ENCODE peak calls at places on chromosomes 12 and 14, in ten cellular contexts. One of them, this sample, is unnamed.

GRCh38 chr14:61653507-61653906 is 41.8 kb upstream of the HIF1A start:
- DNase-seq in cardiac muscle cell: no peak
- DNase-seq in BE2C: peak
- DNase-seq in endothelial cell: peak
- DNase-seq in psoas muscle: no peak
- DNase-seq in mammary epithelial cell: peak
- DNase-seq in glutamatergic neuron: no peak
- DNase-seq in fibroblast of lung: peak
- DNase-seq in OCI-LY7: no peak
- DNase-seq in lower lobe of right lung: no peak
- DNase-seq in this sample: no peak

GRCh38 chr12:119696943-119697342 is 29.0 kb downstream of the PRKAB1 start:
- DNase-seq in fibroblast of lung: no peak
- DNase-seq in BE2C: no peak
- DNase-seq in lower lobe of right lung: no peak
- DNase-seq in psoas muscle: no peak
- DNase-seq in mammary epithelial cell: no peak
- DNase-seq in cardiac muscle cell: no peak
- DNase-seq in endothelial cell: no peak
- DNase-seq in OCI-LY7: no peak
- DNase-seq in glutamatergic neuron: no peak
- DNase-seq in this sample: no peak

GRCh38 chr14:35336171-35337073 is 44.2 kb downstream of the PSMA6 start:
- DNase-seq in OCI-LY7: no peak
- DNase-seq in glutamatergic neuron: no peak
- DNase-seq in BE2C: no peak
- DNase-seq in psoas muscle: peak
- DNase-seq in mammary epithelial cell: peak
- DNase-seq in lower lobe of right lung: peak
- DNase-seq in fibroblast of lung: peak
- DNase-seq in endothelial cell: peak
- DNase-seq in cardiac muscle cell: peak
- DNase-seq in this sample: no peak

GRCh38 chr14:65169351-65169750 is 67.0 kb upstream of the MAX start:
- DNase-seq in mammary epithelial cell: peak
- DNase-seq in fibroblast of lung: peak
- DNase-seq in OCI-LY7: peak
- DNase-seq in psoas muscle: no peak
- DNase-seq in endothelial cell: no peak
- DNase-seq in BE2C: no peak
- DNase-seq in glutamatergic neuron: no peak
- DNase-seq in cardiac muscle cell: no peak
- DNase-seq in lower lobe of right lung: no peak
- DNase-seq in this sample: peak

GRCh38 chr12:119857036-119857435 is 20.1 kb downstream of the CIT start:
- DNase-seq in BE2C: no peak
- DNase-seq in OCI-LY7: no peak
- DNase-seq in cardiac muscle cell: no peak
- DNase-seq in fibroblast of lung: no peak
- DNase-seq in mammary epithelial cell: no peak
- DNase-seq in glutamatergic neuron: no peak
- DNase-seq in psoas muscle: no peak
- DNase-seq in lower lobe of right lung: no peak
- DNase-seq in endothelial cell: no peak
- DNase-seq in this sample: no peak

GRCh38 chr12:65536876-65537661 is 258.6 kb downstream of the MSRB3 start:
- DNase-seq in endothelial cell: no peak
- DNase-seq in fibroblast of lung: peak
- DNase-seq in cardiac muscle cell: peak
- DNase-seq in lower lobe of right lung: no peak
- DNase-seq in OCI-LY7: no peak
- DNase-seq in psoas muscle: no peak
- DNase-seq in glutamatergic neuron: no peak
- DNase-seq in BE2C: no peak
- DNase-seq in mammary epithelial cell: peak
- DNase-seq in this sample: no peak

GRCh38 chr12:42143401-42144173 is 1.1 kb downstream of the GXYLT1 start:
- DNase-seq in fibroblast of lung: peak
- DNase-seq in OCI-LY7: peak
- DNase-seq in lower lobe of right lung: no peak
- DNase-seq in mammary epithelial cell: peak
- DNase-seq in endothelial cell: no peak
- DNase-seq in cardiac muscle cell: peak
- DNase-seq in BE2C: no peak
- DNase-seq in glutamatergic neuron: no peak
- DNase-seq in psoas muscle: no peak
- DNase-seq in this sample: peak

GRCh38 chr14:79668941-79669340 is 542.4 kb downstream of the DIO2 start:
- DNase-seq in OCI-LY7: no peak
- DNase-seq in mammary epithelial cell: no peak
- DNase-seq in glutamatergic neuron: no peak
- DNase-seq in endothelial cell: no peak
- DNase-seq in BE2C: no peak
- DNase-seq in lower lobe of right lung: no peak
- DNase-seq in psoas muscle: no peak
- DNase-seq in cardiac muscle cell: no peak
- DNase-seq in fibroblast of lung: no peak
- DNase-seq in this sample: no peak

GRCh38 chr14:79630561-79630960 is 580.7 kb downstream of the DIO2 start:
- DNase-seq in lower lobe of right lung: no peak
- DNase-seq in mammary epithelial cell: no peak
- DNase-seq in OCI-LY7: no peak
- DNase-seq in psoas muscle: no peak
- DNase-seq in endothelial cell: no peak
- DNase-seq in glutamatergic neuron: no peak
- DNase-seq in cardiac muscle cell: no peak
- DNase-seq in fibroblast of lung: no peak
- DNase-seq in BE2C: no peak
- DNase-seq in this sample: no peak

DNA sequence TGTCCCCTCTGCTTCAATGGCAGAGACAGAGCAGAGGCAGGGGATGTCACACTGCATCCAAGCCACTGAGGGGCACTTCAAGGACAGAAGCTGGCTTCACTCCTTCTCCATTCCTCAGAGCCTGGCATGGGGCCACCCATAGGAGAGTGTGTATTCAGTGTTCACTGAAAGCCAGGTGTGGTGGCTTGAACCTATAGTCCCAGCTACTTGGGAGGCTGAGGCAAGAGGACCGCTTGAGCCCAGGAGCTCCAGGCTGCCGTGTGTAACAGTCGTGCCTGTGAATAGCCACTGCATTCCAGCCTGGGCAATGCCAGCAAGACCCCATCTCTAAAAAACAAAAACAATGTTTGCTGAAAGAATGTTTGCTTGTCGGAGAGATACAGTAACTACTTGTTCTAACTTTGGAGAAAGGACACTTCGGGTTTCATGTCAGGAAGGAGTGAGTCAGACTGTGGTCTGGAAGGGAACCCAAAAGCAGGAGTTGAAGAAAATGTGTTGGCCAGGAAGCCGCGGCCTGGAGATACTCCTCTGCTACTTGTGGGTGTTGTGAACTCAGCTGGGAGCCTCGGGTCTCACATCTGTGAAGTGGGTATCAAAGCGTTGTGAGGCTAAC is 43.4 kb downstream of the ELK3 start:
- DNase-seq in lower lobe of right lung: no peak
- DNase-seq in BE2C: no peak
- DNase-seq in OCI-LY7: no peak
- DNase-seq in cardiac muscle cell: no peak
- DNase-seq in fibroblast of lung: peak
- DNase-seq in psoas muscle: peak
- DNase-seq in endothelial cell: no peak
- DNase-seq in glutamatergic neuron: no peak
- DNase-seq in mammary epithelial cell: peak
- DNase-seq in this sample: no peak
- TF ChIP-seq CTCF in lower lobe of right lung: no peak
- TF ChIP-seq CTCF in BE2C: no peak
- TF ChIP-seq CTCF in OCI-LY7: no peak
- TF ChIP-seq CTCF in cardiac muscle cell: no peak
- TF ChIP-seq CTCF in fibroblast of lung: no peak
- TF ChIP-seq CTCF in psoas muscle: no peak
- TF ChIP-seq CTCF in endothelial cell: no peak
- TF ChIP-seq CTCF in glutamatergic neuron: no peak
- TF ChIP-seq CTCF in mammary epithelial cell: no peak
- TF ChIP-seq CTCF in this sample: no peak

GRCh38 chr12:94535614-94535932 is 75.9 kb upstream of the CEP83 start:
- DNase-seq in BE2C: no peak
- DNase-seq in endothelial cell: no peak
- DNase-seq in psoas muscle: no peak
- DNase-seq in cardiac muscle cell: no peak
- DNase-seq in glutamatergic neuron: peak
- DNase-seq in OCI-LY7: no peak
- DNase-seq in mammary epithelial cell: no peak
- DNase-seq in lower lobe of right lung: no peak
- DNase-seq in fibroblast of lung: no peak
- DNase-seq in this sample: no peak
- TF ChIP-seq CTCF in BE2C: no peak
- TF ChIP-seq CTCF in endothelial cell: no peak
- TF ChIP-seq CTCF in psoas muscle: no peak
- TF ChIP-seq CTCF in cardiac muscle cell: no peak
- TF ChIP-seq CTCF in glutamatergic neuron: no peak
- TF ChIP-seq CTCF in OCI-LY7: no peak
- TF ChIP-seq CTCF in mammary epithelial cell: no peak
- TF ChIP-seq CTCF in lower lobe of right lung: no peak
- TF ChIP-seq CTCF in fibroblast of lung: no peak
- TF ChIP-seq CTCF in this sample: no peak

DNA sequence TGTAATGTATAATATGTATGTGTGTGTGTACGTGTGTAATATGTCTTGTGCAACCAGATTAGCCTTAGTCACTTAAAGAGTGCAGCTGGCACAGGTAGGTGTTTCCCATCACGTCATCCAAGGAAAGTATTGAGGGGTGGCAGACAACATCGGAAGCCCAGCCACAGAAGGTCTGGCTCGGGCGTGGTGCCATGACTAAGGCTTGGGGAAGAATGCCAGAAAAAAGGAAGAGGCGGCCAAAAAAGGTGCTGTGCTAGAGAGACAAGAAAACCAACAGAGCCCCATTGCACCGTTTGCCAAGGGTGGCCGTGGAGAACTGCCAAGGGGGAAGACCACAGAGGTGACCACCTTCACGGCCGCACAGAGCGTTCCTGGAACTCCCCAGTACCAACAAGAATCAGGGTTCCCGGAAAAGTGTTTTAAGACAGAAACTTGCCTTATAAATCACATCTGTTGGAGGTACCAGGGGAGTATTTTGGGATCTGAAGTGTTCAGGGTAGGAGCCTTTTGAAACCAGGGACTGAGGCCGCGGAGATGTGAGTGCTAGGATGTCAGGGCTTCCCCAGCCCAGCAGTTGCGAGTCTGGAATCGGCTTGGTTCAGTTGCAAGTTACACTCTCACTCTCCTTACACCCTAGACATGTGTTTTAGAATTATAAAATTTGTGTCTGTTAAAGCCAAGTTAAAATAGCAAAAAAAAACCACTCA is 131.2 kb upstream of the DYRK2 start:
- DNase-seq in cardiac muscle cell: no peak
- DNase-seq in psoas muscle: peak
- DNase-seq in OCI-LY7: no peak
- DNase-seq in lower lobe of right lung: no peak
- DNase-seq in BE2C: no peak
- DNase-seq in endothelial cell: no peak
- DNase-seq in fibroblast of lung: peak
- DNase-seq in mammary epithelial cell: peak
- DNase-seq in glutamatergic neuron: no peak
- DNase-seq in this sample: no peak
- TF ChIP-seq CTCF in cardiac muscle cell: no peak
- TF ChIP-seq CTCF in psoas muscle: no peak
- TF ChIP-seq CTCF in OCI-LY7: no peak
- TF ChIP-seq CTCF in lower lobe of right lung: no peak
- TF ChIP-seq CTCF in BE2C: no peak
- TF ChIP-seq CTCF in endothelial cell: no peak
- TF ChIP-seq CTCF in fibroblast of lung: no peak
- TF ChIP-seq CTCF in mammary epithelial cell: no peak
- TF ChIP-seq CTCF in glutamatergic neuron: no peak
- TF ChIP-seq CTCF in this sample: no peak

GRCh38 chr12:64522807-64523206 is 70.9 kb downstream of the TBK1 start:
- DNase-seq in cardiac muscle cell: no peak
- DNase-seq in OCI-LY7: no peak
- DNase-seq in BE2C: no peak
- DNase-seq in glutamatergic neuron: no peak
- DNase-seq in lower lobe of right lung: no peak
- DNase-seq in fibroblast of lung: peak
- DNase-seq in psoas muscle: no peak
- DNase-seq in mammary epithelial cell: no peak
- DNase-seq in endothelial cell: no peak
- DNase-seq in this sample: no peak

GRCh38 chr12:64522316-64522715 is 70.4 kb downstream of the TBK1 start:
- DNase-seq in endothelial cell: no peak
- DNase-seq in glutamatergic neuron: no peak
- DNase-seq in cardiac muscle cell: no peak
- DNase-seq in psoas muscle: no peak
- DNase-seq in mammary epithelial cell: peak
- DNase-seq in BE2C: no peak
- DNase-seq in OCI-LY7: no peak
- DNase-seq in lower lobe of right lung: no peak
- DNase-seq in fibroblast of lung: peak
- DNase-seq in this sample: no peak

GRCh38 chr12:64528616-64529015 is 76.7 kb downstream of the TBK1 start:
- DNase-seq in glutamatergic neuron: peak
- DNase-seq in BE2C: peak
- DNase-seq in endothelial cell: no peak
- DNase-seq in OCI-LY7: no peak
- DNase-seq in mammary epithelial cell: no peak
- DNase-seq in fibroblast of lung: no peak
- DNase-seq in psoas muscle: no peak
- DNase-seq in lower lobe of right lung: no peak
- DNase-seq in cardiac muscle cell: no peak
- DNase-seq in this sample: no peak

GRCh38 chr12:64526859-64527258 is 74.9 kb downstream of the TBK1 start:
- DNase-seq in fibroblast of lung: no peak
- DNase-seq in BE2C: peak
- DNase-seq in mammary epithelial cell: no peak
- DNase-seq in OCI-LY7: no peak
- DNase-seq in endothelial cell: no peak
- DNase-seq in psoas muscle: no peak
- DNase-seq in cardiac muscle cell: no peak
- DNase-seq in lower lobe of right lung: no peak
- DNase-seq in glutamatergic neuron: no peak
- DNase-seq in this sample: no peak

DNA sequence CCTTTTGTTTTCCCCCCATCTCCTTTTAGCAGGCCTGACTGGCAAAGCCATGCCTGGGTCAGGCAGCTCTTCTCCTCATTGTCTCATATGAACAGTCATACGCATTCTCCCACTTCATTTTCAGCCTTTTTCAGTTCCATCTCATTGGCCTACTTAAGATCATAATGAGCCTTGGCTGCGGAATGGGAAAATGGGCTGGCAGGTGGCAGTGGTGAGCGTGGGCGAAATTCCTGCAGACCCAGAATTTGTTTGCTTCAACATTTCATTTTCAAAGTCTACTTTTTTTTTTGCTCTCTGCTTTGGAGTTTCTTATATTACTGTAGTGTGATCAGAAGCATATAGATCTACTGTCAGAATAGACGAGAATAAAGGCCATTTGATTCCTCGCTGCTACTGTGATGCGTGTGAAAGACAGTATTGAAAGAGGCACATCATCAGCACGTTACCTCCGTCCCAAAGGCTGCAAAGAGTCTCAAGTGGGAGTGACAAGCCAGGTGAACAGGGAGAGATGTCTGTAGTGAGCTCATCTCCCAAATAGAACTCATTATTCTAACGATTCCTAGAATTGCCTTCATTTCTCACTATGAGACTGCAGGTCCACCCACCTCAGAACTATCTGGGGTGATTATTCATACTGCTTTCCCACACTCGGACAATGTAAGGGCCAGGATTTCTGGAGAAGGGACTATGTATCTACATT is 73.7 kb downstream of the TBK1 start:
- DNase-seq in endothelial cell: no peak
- DNase-seq in lower lobe of right lung: no peak
- DNase-seq in fibroblast of lung: peak
- DNase-seq in mammary epithelial cell: no peak
- DNase-seq in psoas muscle: no peak
- DNase-seq in BE2C: no peak
- DNase-seq in OCI-LY7: no peak
- DNase-seq in cardiac muscle cell: no peak
- DNase-seq in glutamatergic neuron: no peak
- DNase-seq in this sample: no peak
- TF ChIP-seq CTCF in endothelial cell: no peak
- TF ChIP-seq CTCF in lower lobe of right lung: no peak
- TF ChIP-seq CTCF in fibroblast of lung: no peak
- TF ChIP-seq CTCF in mammary epithelial cell: no peak
- TF ChIP-seq CTCF in psoas muscle: no peak
- TF ChIP-seq CTCF in BE2C: no peak
- TF ChIP-seq CTCF in OCI-LY7: no peak
- TF ChIP-seq CTCF in cardiac muscle cell: no peak
- TF ChIP-seq CTCF in glutamatergic neuron: no peak
- TF ChIP-seq CTCF in this sample: no peak

This sample was measured in GM10248.